ENCODE peak calls at places on chromosomes 3 and 15, in nine cellular contexts. One of them, this sample, is unnamed.

GRCh38 chr15:66963710-66964109 is 101.7 kb upstream of the SMAD3 start:
- DNase-seq in GM12864: no peak
- DNase-seq in astrocyte: no peak
- DNase-seq in GM12878: no peak
- DNase-seq in iPS DF 6.9: no peak
- DNase-seq in H7: no peak
- DNase-seq in tibial nerve: no peak
- DNase-seq in brain microvascular endothelial cell: no peak
- DNase-seq in A549: no peak
- DNase-seq in this sample: no peak

GRCh38 chr3:168094877-168095610 is 680 bp downstream of the GOLIM4 start:
- DNase-seq in GM12864: peak
- DNase-seq in astrocyte: peak
- DNase-seq in GM12878: peak
- DNase-seq in iPS DF 6.9: no peak
- DNase-seq in H7: peak
- DNase-seq in tibial nerve: peak
- DNase-seq in brain microvascular endothelial cell: peak
- DNase-seq in A549: peak
- DNase-seq in this sample: peak

GRCh38 chr15:64343222-64343621 is 12.8 kb downstream of the CSNK1G1 start:
- DNase-seq in GM12864: no peak
- DNase-seq in astrocyte: no peak
- DNase-seq in GM12878: no peak
- DNase-seq in iPS DF 6.9: no peak
- DNase-seq in H7: no peak
- DNase-seq in tibial nerve: no peak
- DNase-seq in brain microvascular endothelial cell: no peak
- DNase-seq in A549: no peak
- DNase-seq in this sample: no peak

GRCh38 chr15:40338041-40338657 is 2.6 kb downstream of the CCDC9B start:
- DNase-seq in GM12864: peak
- DNase-seq in astrocyte: no peak
- DNase-seq in GM12878: no peak
- DNase-seq in iPS DF 6.9: no peak
- DNase-seq in H7: peak
- DNase-seq in tibial nerve: no peak
- DNase-seq in brain microvascular endothelial cell: peak
- DNase-seq in A549: peak
- DNase-seq in this sample: peak

GRCh38 chr15:47376190-47376589 is 341.1 kb upstream of the SEMA6D start:
- DNase-seq in GM12864: no peak
- DNase-seq in astrocyte: no peak
- DNase-seq in GM12878: no peak
- DNase-seq in iPS DF 6.9: no peak
- DNase-seq in H7: no peak
- DNase-seq in tibial nerve: no peak
- DNase-seq in brain microvascular endothelial cell: no peak
- DNase-seq in A549: no peak
- DNase-seq in this sample: no peak

GRCh38 chr3:188184160-188184559 is 30.2 kb downstream of the LPP start:
- DNase-seq in GM12864: no peak
- DNase-seq in astrocyte: no peak
- DNase-seq in GM12878: no peak
- DNase-seq in iPS DF 6.9: no peak
- DNase-seq in H7: no peak
- DNase-seq in tibial nerve: no peak
- DNase-seq in brain microvascular endothelial cell: no peak
- DNase-seq in A549: no peak
- DNase-seq in this sample: no peak

GRCh38 chr15:67850995-67851535 is 11.2 kb upstream of the RNU6-1 start:
- DNase-seq in GM12864: no peak
- DNase-seq in astrocyte: peak
- DNase-seq in GM12878: peak
- DNase-seq in iPS DF 6.9: no peak
- DNase-seq in H7: no peak
- DNase-seq in tibial nerve: no peak
- DNase-seq in brain microvascular endothelial cell: no peak
- DNase-seq in A549: no peak
- DNase-seq in this sample: no peak

GRCh38 chr3:123372789-123373534 is 75.9 kb downstream of the ADCY5 start:
- DNase-seq in GM12864: no peak
- DNase-seq in astrocyte: no peak
- DNase-seq in GM12878: no peak
- DNase-seq in iPS DF 6.9: no peak
- DNase-seq in H7: no peak
- DNase-seq in tibial nerve: no peak
- DNase-seq in brain microvascular endothelial cell: no peak
- DNase-seq in A549: no peak
- DNase-seq in this sample: no peak

GRCh38 chr3:123412811-123413588 is 35.9 kb downstream of the ADCY5 start:
- DNase-seq in GM12864: no peak
- DNase-seq in astrocyte: no peak
- DNase-seq in GM12878: no peak
- DNase-seq in iPS DF 6.9: no peak
- DNase-seq in H7: no peak
- DNase-seq in tibial nerve: peak
- DNase-seq in brain microvascular endothelial cell: no peak
- DNase-seq in A549: no peak
- DNase-seq in this sample: no peak

GRCh38 chr3:126111566-126112475 is 27.9 kb upstream of the SLC41A3 start:
- DNase-seq in GM12864: no peak
- DNase-seq in astrocyte: no peak
- DNase-seq in GM12878: no peak
- DNase-seq in iPS DF 6.9: no peak
- DNase-seq in H7: peak
- DNase-seq in tibial nerve: no peak
- DNase-seq in brain microvascular endothelial cell: no peak
- DNase-seq in A549: no peak
- DNase-seq in this sample: peak

GRCh38 chr15:100717596-100717995 is 115.2 kb downstream of the ASB7 start:
- DNase-seq in GM12864: no peak
- DNase-seq in astrocyte: no peak
- DNase-seq in GM12878: no peak
- DNase-seq in iPS DF 6.9: no peak
- DNase-seq in H7: peak
- DNase-seq in tibial nerve: no peak
- DNase-seq in brain microvascular endothelial cell: no peak
- DNase-seq in A549: no peak
- DNase-seq in this sample: no peak

GRCh38 chr3:34152641-34153040 is 354.2 kb downstream of the PDCD6IP start:
- DNase-seq in GM12864: no peak
- DNase-seq in astrocyte: no peak
- DNase-seq in GM12878: no peak
- DNase-seq in iPS DF 6.9: no peak
- DNase-seq in H7: no peak
- DNase-seq in tibial nerve: no peak
- DNase-seq in brain microvascular endothelial cell: no peak
- DNase-seq in A549: no peak
- DNase-seq in this sample: no peak

DNA sequence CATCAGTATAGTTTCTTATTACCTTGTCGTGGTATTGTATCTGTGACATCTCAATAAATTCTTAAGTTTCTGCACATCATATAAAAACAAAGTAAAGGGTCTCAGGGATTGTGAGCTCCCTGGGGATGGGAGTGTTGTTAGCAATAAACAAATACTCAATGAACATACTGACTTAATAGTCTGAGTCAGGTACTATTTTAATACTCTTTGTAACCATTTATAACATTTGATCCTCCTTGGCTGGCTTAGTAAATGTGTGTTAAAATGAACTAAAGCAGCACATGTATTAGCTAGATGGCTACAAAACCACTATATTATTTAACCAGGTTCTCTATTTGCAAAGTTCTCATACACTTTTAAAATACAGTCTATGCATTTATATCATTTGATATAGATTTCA is 1.8 kb downstream of the ICE2 start:
- DNase-seq in GM12864: no peak
- DNase-seq in astrocyte: peak
- DNase-seq in GM12878: no peak
- DNase-seq in iPS DF 6.9: no peak
- DNase-seq in H7: no peak
- DNase-seq in tibial nerve: no peak
- DNase-seq in brain microvascular endothelial cell: no peak
- DNase-seq in A549: no peak
- DNase-seq in this sample: no peak
- H3K4me3 ChIP-seq in GM12864: no peak
- H3K4me3 ChIP-seq in astrocyte: peak
- H3K4me3 ChIP-seq in GM12878: peak
- H3K4me3 ChIP-seq in iPS DF 6.9: no peak
- H3K4me3 ChIP-seq in H7: no peak
- H3K4me3 ChIP-seq in tibial nerve: no peak
- H3K4me3 ChIP-seq in brain microvascular endothelial cell: no peak
- H3K4me3 ChIP-seq in A549: peak
- H3K4me3 ChIP-seq in this sample: no peak

GRCh38 chr3:64215084-64215483 is 10.2 kb downstream of the PRICKLE2 start:
- DNase-seq in GM12864: no peak
- DNase-seq in astrocyte: no peak
- DNase-seq in GM12878: no peak
- DNase-seq in iPS DF 6.9: no peak
- DNase-seq in H7: no peak
- DNase-seq in tibial nerve: no peak
- DNase-seq in brain microvascular endothelial cell: no peak
- DNase-seq in A549: no peak
- DNase-seq in this sample: no peak

GRCh38 chr3:64214697-64215018 is 10.6 kb downstream of the PRICKLE2 start:
- DNase-seq in GM12864: no peak
- DNase-seq in astrocyte: peak
- DNase-seq in GM12878: no peak
- DNase-seq in iPS DF 6.9: no peak
- DNase-seq in H7: no peak
- DNase-seq in tibial nerve: peak
- DNase-seq in brain microvascular endothelial cell: no peak
- DNase-seq in A549: no peak
- DNase-seq in this sample: no peak

GRCh38 chr3:64215559-64215958 is 9.7 kb downstream of the PRICKLE2 start:
- DNase-seq in GM12864: no peak
- DNase-seq in astrocyte: no peak
- DNase-seq in GM12878: no peak
- DNase-seq in iPS DF 6.9: no peak
- DNase-seq in H7: no peak
- DNase-seq in tibial nerve: no peak
- DNase-seq in brain microvascular endothelial cell: no peak
- DNase-seq in A549: no peak
- DNase-seq in this sample: no peak

GRCh38 chr3:64213224-64213893 is 11.9 kb downstream of the PRICKLE2 start:
- DNase-seq in GM12864: no peak
- DNase-seq in astrocyte: no peak
- DNase-seq in GM12878: no peak
- DNase-seq in iPS DF 6.9: no peak
- DNase-seq in H7: no peak
- DNase-seq in tibial nerve: no peak
- DNase-seq in brain microvascular endothelial cell: no peak
- DNase-seq in A549: no peak
- DNase-seq in this sample: no peak

DNA sequence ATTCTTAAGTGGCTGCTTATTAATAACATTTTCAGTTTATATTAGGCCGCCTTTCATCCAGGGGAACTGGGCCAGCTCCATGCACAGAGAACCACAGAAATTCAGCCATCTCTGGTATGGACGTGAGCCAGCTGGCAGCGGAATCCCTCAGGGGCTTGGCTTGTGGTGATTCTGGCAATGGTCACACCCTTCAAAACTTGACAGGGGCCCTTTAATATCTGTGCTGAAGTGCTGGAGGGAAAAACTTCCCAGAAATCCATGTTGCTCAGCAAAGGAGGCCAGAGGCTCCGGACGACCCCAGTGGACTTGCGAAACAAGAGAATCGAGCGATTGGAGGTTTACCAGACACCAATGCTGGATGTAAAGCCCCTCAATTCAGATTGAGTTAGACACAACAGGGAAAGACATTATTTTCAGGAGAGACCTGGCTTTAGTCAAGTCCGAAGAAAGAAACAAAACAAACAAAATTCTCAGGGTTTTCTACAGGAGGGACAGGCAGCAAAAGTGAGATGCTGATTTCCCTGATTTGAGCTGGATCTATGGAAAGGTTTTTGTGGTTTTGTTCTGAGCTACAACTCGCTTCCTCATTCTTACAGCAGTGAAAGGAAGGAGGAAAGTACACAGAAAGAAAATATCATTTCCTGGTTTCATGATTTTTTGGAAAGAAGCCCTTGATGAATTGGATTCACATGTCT is 11.1 kb downstream of the PRICKLE2 start:
- DNase-seq in GM12864: no peak
- DNase-seq in astrocyte: peak
- DNase-seq in GM12878: no peak
- DNase-seq in iPS DF 6.9: no peak
- DNase-seq in H7: no peak
- DNase-seq in tibial nerve: peak
- DNase-seq in brain microvascular endothelial cell: peak
- DNase-seq in A549: no peak
- DNase-seq in this sample: no peak
- H3K4me3 ChIP-seq in GM12864: no peak
- H3K4me3 ChIP-seq in astrocyte: peak
- H3K4me3 ChIP-seq in GM12878: no peak
- H3K4me3 ChIP-seq in iPS DF 6.9: no peak
- H3K4me3 ChIP-seq in H7: no peak
- H3K4me3 ChIP-seq in tibial nerve: peak
- H3K4me3 ChIP-seq in brain microvascular endothelial cell: peak
- H3K4me3 ChIP-seq in A549: peak
- H3K4me3 ChIP-seq in this sample: peak

DNA sequence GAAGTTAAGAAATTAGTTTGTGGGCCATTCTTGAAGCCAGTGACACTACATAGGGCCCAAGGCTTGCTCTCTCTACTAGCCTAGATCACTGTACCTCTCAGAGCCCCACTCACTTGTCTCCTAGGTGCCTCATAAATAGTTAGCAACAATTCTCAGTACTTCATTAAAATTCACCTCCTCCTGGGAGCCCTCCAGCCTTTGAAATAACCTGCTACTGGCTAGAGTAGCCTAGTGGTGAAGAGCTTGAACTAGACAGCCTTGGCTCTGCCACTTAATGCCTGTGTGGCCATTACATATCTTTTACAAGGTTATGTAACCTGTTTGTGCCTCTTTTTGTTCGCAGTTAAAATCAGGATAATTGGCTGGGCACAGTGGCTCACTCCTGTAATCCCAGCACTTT is 89.3 kb downstream of the UBE2E2 start:
- DNase-seq in GM12864: no peak
- DNase-seq in astrocyte: no peak
- DNase-seq in GM12878: no peak
- DNase-seq in iPS DF 6.9: no peak
- DNase-seq in H7: no peak
- DNase-seq in tibial nerve: no peak
- DNase-seq in brain microvascular endothelial cell: no peak
- DNase-seq in A549: no peak
- DNase-seq in this sample: no peak
- H3K4me3 ChIP-seq in GM12864: no peak
- H3K4me3 ChIP-seq in astrocyte: no peak
- H3K4me3 ChIP-seq in GM12878: no peak
- H3K4me3 ChIP-seq in iPS DF 6.9: no peak
- H3K4me3 ChIP-seq in H7: no peak
- H3K4me3 ChIP-seq in tibial nerve: no peak
- H3K4me3 ChIP-seq in brain microvascular endothelial cell: no peak
- H3K4me3 ChIP-seq in A549: no peak
- H3K4me3 ChIP-seq in this sample: no peak

DNA sequence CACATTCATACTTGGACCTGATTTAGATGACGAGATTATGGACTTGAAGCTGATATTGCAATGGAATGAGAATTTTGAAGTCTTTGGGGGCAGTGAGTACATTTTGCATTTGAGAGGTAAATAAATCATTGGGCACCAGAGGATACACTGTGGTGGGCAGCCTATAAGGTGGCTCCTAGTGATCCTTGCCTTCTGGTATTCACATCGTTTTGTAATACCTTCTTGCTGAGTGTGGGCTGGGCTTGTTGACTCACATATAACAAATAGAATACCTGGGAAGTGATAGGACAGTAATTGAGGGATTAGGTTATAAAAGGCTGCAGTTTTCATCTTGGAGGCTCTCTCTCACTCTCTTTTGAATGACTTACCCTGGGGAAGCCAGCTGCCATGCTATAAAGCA is 605.5 kb upstream of the KCNMB2 start:
- DNase-seq in GM12864: no peak
- DNase-seq in astrocyte: peak
- DNase-seq in GM12878: no peak
- DNase-seq in iPS DF 6.9: no peak
- DNase-seq in H7: no peak
- DNase-seq in tibial nerve: no peak
- DNase-seq in brain microvascular endothelial cell: no peak
- DNase-seq in A549: peak
- DNase-seq in this sample: no peak
- H3K4me3 ChIP-seq in GM12864: no peak
- H3K4me3 ChIP-seq in astrocyte: no peak
- H3K4me3 ChIP-seq in GM12878: no peak
- H3K4me3 ChIP-seq in iPS DF 6.9: no peak
- H3K4me3 ChIP-seq in H7: no peak
- H3K4me3 ChIP-seq in tibial nerve: no peak
- H3K4me3 ChIP-seq in brain microvascular endothelial cell: no peak
- H3K4me3 ChIP-seq in A549: no peak
- H3K4me3 ChIP-seq in this sample: no peak

This sample was measured in gastrocnemius medialis.